ENCODE peak calls at places on chromosome 6, in four cellular contexts. J is AG20443; Q is foreskin fibroblast; A is activated T-helper 1 cell treated with anti-CD3 and anti-CD28 coated beads, Interleukin-12 subunit alpha, Interleukin-12 subunit beta, Interleukin-2, Interleukin-4 antibody, amounts not matched to agents 30 ng/mL and 10 ng/mL and 1 ng/mL, durations not matched to agents 14 hours and 24 hours and 36 hours. L is an unnamed sample.
A peak's percentile ranks its signal among the peaks of the same experiment; 100 is the strongest.

GRCh38 chr6:143376861-143377260 is 73.6 kb downstream of the ADAT2 start:
- DNase-seq in J (no peak), Q (no peak), A (no peak), L (no peak)

GRCh38 chr6:1404066-1404712 is 14.8 kb downstream of the FOXF2 start:
- DNase-seq in J (no peak), Q (peak; percentile 41), A (no peak), L (no peak)

GRCh38 chr6:83019741-83020140 is 45.9 kb downstream of the UBE3D start:
- DNase-seq in J (no peak), Q (no peak), A (no peak), L (no peak)

GRCh38 chr6:128063850-128064539 is 163.1 kb upstream of the THEMIS start:
- DNase-seq in J (no peak), Q (no peak), A (no peak), L (no peak)

GRCh38 chr6:43949451-43950110 is 177.7 kb downstream of the MRPL14 start:
- DNase-seq in J (peak; percentile 53), Q (no peak), A (no peak), L (no peak)

GRCh38 chr6:28980797-28981390 is 24.2 kb downstream of the ZNF311 start:
- DNase-seq in J (peak; percentile 69), Q (peak; percentile 63), A (peak; percentile 26), L (peak; percentile 49)

GRCh38 chr6:39585641-39586040 is 139.6 kb downstream of the KIF6 start:
- DNase-seq in J (no peak), Q (no peak), A (no peak), L (no peak)

GRCh38 chr6:117550078-117550600 is 52.2 kb downstream of the GOPC start:
- DNase-seq in J (no peak), Q (no peak), A (no peak), L (no peak)

GRCh38 chr6:83474309-83474708 is 38.0 kb upstream of the PRSS35 start:
- DNase-seq in J (peak; percentile 9), Q (peak; percentile 12), A (no peak), L (no peak)

GRCh38 chr6:104787305-104787704 is 72.4 kb downstream of the HACE1 start:
- DNase-seq in J (no peak), Q (no peak), A (no peak), L (no peak)

GRCh38 chr6:39488255-39488881 is 165.9 kb upstream of the KCNK16 start:
- DNase-seq in J (no peak), Q (no peak), A (no peak), L (no peak)

GRCh38 chr6:170445487-170445886 is 107.6 kb downstream of the PSMB1 start:
- DNase-seq in J (no peak), Q (no peak), A (no peak), L (no peak)

GRCh38 chr6:96816182-96816888 is 20.9 kb downstream of the GPR63 start:
- DNase-seq in J (no peak), Q (no peak), A (no peak), L (no peak)

GRCh38 chr6:3455121-3455489 is 1.7 kb downstream of the SLC22A23 start:
- DNase-seq in J (no peak), Q (no peak), A (peak; percentile 9), L (no peak)

GRCh38 chr6:120489941-120490340 is 844.3 kb downstream of the TBC1D32 start:
- DNase-seq in J (no peak), Q (no peak), A (no peak), L (no peak)

GRCh38 chr6:32113386-32114352 is 4.5 kb upstream of the TNXB start:
- DNase-seq in J (peak; percentile 93), Q (peak; percentile 96), A (no peak), L (no peak)

GRCh38 chr6:79396625-79397024 is 140.6 kb downstream of the LCA5 start:
- DNase-seq in J (no peak), Q (no peak), A (no peak), L (no peak)

GRCh38 chr6:91366781-91367180 is 779.9 kb upstream of the MAP3K7 start:
- DNase-seq in J (no peak), Q (no peak), A (no peak), L (no peak)

GRCh38 chr6:157045831-157046454 is 268.8 kb downstream of the ARID1B start:
- DNase-seq in J (peak; percentile 70), Q (peak; percentile 53), A (no peak), L (no peak)

GRCh38 chr6:133343220-133343619 is 102.1 kb downstream of the EYA4 start:
- DNase-seq in J (no peak), Q (no peak), A (no peak), L (no peak)

GRCh38 chr6:31972709-31973350 is 892 bp upstream of the DXO start:
- DNase-seq in J (peak; percentile 66), Q (peak; percentile 41), A (no peak), L (no peak)

GRCh38 chr6:91669154-91669903 is 1082.5 kb upstream of the MAP3K7 start:
- DNase-seq in J (no peak), Q (no peak), A (no peak), L (no peak)

GRCh38 chr6:149979293-149979692 is 15.6 kb downstream of the ULBP1 start:
- DNase-seq in J (no peak), Q (no peak), A (no peak), L (no peak)

GRCh38 chr6:155224031-155224451 is 39.8 kb upstream of the CLDN20 start:
- DNase-seq in J (peak; percentile 59), Q (peak; percentile 74), A (peak; percentile 65), L (peak; percentile 56)

GRCh38 chr6:146598785-146599405 is at the start of gene ADGB:
- DNase-seq in J (peak; percentile 92), Q (peak; percentile 52), A (no peak), L (no peak)

GRCh38 chr6:128138694-128139093 is 237.8 kb upstream of the THEMIS start:
- DNase-seq in J (no peak), Q (no peak), A (no peak), L (no peak)

GRCh38 chr6:136628996-136629395 is 78.8 kb upstream of the MAP7 start:
- DNase-seq in J (no peak), Q (no peak), A (no peak), L (no peak)

GRCh38 chr6:163872335-163872734 is 457.8 kb downstream of the QKI start:
- DNase-seq in J (peak; percentile 27), Q (peak; percentile 33), A (no peak), L (no peak)

GRCh38 chr6:168097621-168098430 is 18.8 kb upstream of the FRMD1 start:
- DNase-seq in J (no peak), Q (no peak), A (no peak), L (no peak)

GRCh38 chr6:41713161-41713649 is 22.2 kb downstream of the TFEB start:
- DNase-seq in J (no peak), Q (no peak), A (no peak), L (no peak)

GRCh38 chr6:167826230-167827061 is at the start of gene AFDN:
- DNase-seq in J (peak; percentile 93), Q (peak; percentile 48), A (peak; percentile 65), L (peak; percentile 59)

GRCh38 chr6:85864453-85865401 is 222.0 kb upstream of the SYNCRIP start:
- DNase-seq in J (no peak), Q (no peak), A (no peak), L (no peak)

GRCh38 chr6:47245745-47246371 is 63.8 kb downstream of the TNFRSF21 start:
- DNase-seq in J (no peak), Q (no peak), A (no peak), L (no peak)

GRCh38 chr6:137811121-137811911 is 55.7 kb upstream of the TNFAIP3 start:
- DNase-seq in J (peak; percentile 85), Q (peak; percentile 82), A (peak; percentile 78), L (peak; percentile 69)

GRCh38 chr6:75481936-75482593 is 11.5 kb downstream of the FILIP1 start:
- DNase-seq in J (peak; percentile 62), Q (peak; percentile 70), A (no peak), L (no peak)

GRCh38 chr6:158781692-158782373 is 37.3 kb downstream of the EZR start:
- DNase-seq in J (no peak), Q (no peak), A (no peak), L (no peak)

GRCh38 chr6:83729871-83730270 is 21.0 kb upstream of the SNAP91 start:
- DNase-seq in J (no peak), Q (no peak), A (no peak), L (no peak)

GRCh38 chr6:160217863-160218262 is 40.8 kb downstream of the SLC22A2 start:
- DNase-seq in J (no peak), Q (no peak), A (no peak), L (no peak)

L was measured in activated T-helper 2 cell treated with anti-CD3 and anti-CD28 coated beads, Interferon-gamma antibody, Interleukin-2, Interleukin-4, amounts not matched to agents 10 μg/mL and 5 μg/mL and 100 μg/mL, durations not matched to agents 14 hours and 24 hours and 36 hours.